ENCODE peak calls at places on chromosomes 2 and 18, in seven cellular contexts. One of them, this sample, is unnamed.
A peak's percentile ranks its signal among the peaks of the same experiment; 100 is the strongest.

GRCh38 chr18:49677762-49678398 is 116.0 kb downstream of the LIPG start:
- DNase-seq in fibroblast of pulmonary artery: no peak
- DNase-seq in fibroblast of mammary gland: no peak
- DNase-seq in A549: no peak
- DNase-seq in BJ: no peak
- DNase-seq in gastrocnemius medialis: no peak
- DNase-seq in heart right ventricle: no peak
- DNase-seq in this sample: no peak

GRCh38 chr18:55534547-55534946 is 53.4 kb downstream of the TCF4 start:
- DNase-seq in fibroblast of pulmonary artery: no peak
- DNase-seq in heart right ventricle: no peak
- DNase-seq in A549: no peak
- DNase-seq in fibroblast of mammary gland: peak; percentile 36
- DNase-seq in gastrocnemius medialis: no peak
- DNase-seq in BJ: no peak
- DNase-seq in this sample: no peak

GRCh38 chr2:39494784-39495251 is 57.7 kb upstream of the MAP4K3 start:
- DNase-seq in fibroblast of mammary gland: peak; percentile 99
- DNase-seq in A549: peak; percentile 89
- DNase-seq in BJ: peak; percentile 96
- DNase-seq in fibroblast of pulmonary artery: peak; percentile 97
- DNase-seq in heart right ventricle: peak; percentile 50
- DNase-seq in gastrocnemius medialis: no peak
- DNase-seq in this sample: no peak

GRCh38 chr18:33755918-33756590 is 178.0 kb downstream of the ASXL3 start:
- DNase-seq in fibroblast of pulmonary artery: peak; percentile 27
- DNase-seq in fibroblast of mammary gland: peak; percentile 97
- DNase-seq in A549: peak; percentile 29
- DNase-seq in BJ: peak; percentile 47
- DNase-seq in heart right ventricle: no peak
- DNase-seq in gastrocnemius medialis: no peak
- DNase-seq in this sample: no peak

GRCh38 chr2:148298201-148298600 is 277.3 kb downstream of the MBD5 start:
- DNase-seq in A549: no peak
- DNase-seq in fibroblast of mammary gland: peak; percentile 41
- DNase-seq in heart right ventricle: no peak
- DNase-seq in fibroblast of pulmonary artery: peak; percentile 41
- DNase-seq in gastrocnemius medialis: no peak
- DNase-seq in BJ: no peak
- DNase-seq in this sample: no peak

GRCh38 chr18:45890606-45891005 is 65.1 kb downstream of the SIGLEC15 start:
- DNase-seq in fibroblast of pulmonary artery: no peak
- DNase-seq in fibroblast of mammary gland: no peak
- DNase-seq in heart right ventricle: peak; percentile 7
- DNase-seq in A549: no peak
- DNase-seq in BJ: no peak
- DNase-seq in gastrocnemius medialis: peak; percentile 4
- DNase-seq in this sample: no peak

GRCh38 chr2:230935132-230935435 is 10.0 kb upstream of the GPR55 start:
- DNase-seq in BJ: no peak
- DNase-seq in heart right ventricle: no peak
- DNase-seq in gastrocnemius medialis: no peak
- DNase-seq in fibroblast of pulmonary artery: no peak
- DNase-seq in A549: no peak
- DNase-seq in fibroblast of mammary gland: no peak
- DNase-seq in this sample: no peak

GRCh38 chr2:242052421-242052820 is 182.9 kb downstream of the RTP5 start:
- DNase-seq in fibroblast of mammary gland: no peak
- DNase-seq in heart right ventricle: no peak
- DNase-seq in A549: no peak
- DNase-seq in gastrocnemius medialis: no peak
- DNase-seq in fibroblast of pulmonary artery: no peak
- DNase-seq in BJ: no peak
- DNase-seq in this sample: no peak

GRCh38 chr2:142794850-142795249 is 82.6 kb upstream of the KYNU start:
- DNase-seq in fibroblast of mammary gland: no peak
- DNase-seq in fibroblast of pulmonary artery: no peak
- DNase-seq in gastrocnemius medialis: no peak
- DNase-seq in heart right ventricle: no peak
- DNase-seq in A549: no peak
- DNase-seq in BJ: no peak
- DNase-seq in this sample: no peak

GRCh38 chr2:236871500-236872001 is 214.1 kb upstream of the COPS8 start:
- DNase-seq in A549: peak; percentile 59
- DNase-seq in BJ: peak; percentile 96
- DNase-seq in gastrocnemius medialis: peak; percentile 41
- DNase-seq in heart right ventricle: peak; percentile 56
- DNase-seq in fibroblast of pulmonary artery: peak; percentile 98
- DNase-seq in fibroblast of mammary gland: peak; percentile 99
- DNase-seq in this sample: no peak

GRCh38 chr2:110866496-110866895 is 134.1 kb downstream of the ACOXL start:
- DNase-seq in fibroblast of pulmonary artery: no peak
- DNase-seq in BJ: no peak
- DNase-seq in fibroblast of mammary gland: no peak
- DNase-seq in A549: no peak
- DNase-seq in gastrocnemius medialis: no peak
- DNase-seq in heart right ventricle: no peak
- DNase-seq in this sample: no peak

GRCh38 chr2:200308421-200309295 is 2.2 kb downstream of the SPATS2L start:
- DNase-seq in gastrocnemius medialis: no peak
- DNase-seq in A549: no peak
- DNase-seq in fibroblast of pulmonary artery: peak; percentile 44
- DNase-seq in BJ: no peak
- DNase-seq in fibroblast of mammary gland: peak; percentile 49
- DNase-seq in heart right ventricle: no peak
- DNase-seq in this sample: no peak

GRCh38 chr2:223311889-223312288 is 259.9 kb downstream of the KCNE4 start:
- DNase-seq in heart right ventricle: no peak
- DNase-seq in gastrocnemius medialis: no peak
- DNase-seq in A549: no peak
- DNase-seq in BJ: no peak
- DNase-seq in fibroblast of pulmonary artery: no peak
- DNase-seq in fibroblast of mammary gland: no peak
- DNase-seq in this sample: no peak

GRCh38 chr2:10835052-10835970 is 22.7 kb upstream of the PDIA6 start:
- DNase-seq in BJ: no peak
- DNase-seq in fibroblast of mammary gland: peak; percentile 33
- DNase-seq in fibroblast of pulmonary artery: peak; percentile 45
- DNase-seq in heart right ventricle: peak; percentile 59
- DNase-seq in gastrocnemius medialis: peak; percentile 10
- DNase-seq in A549: peak; percentile 82
- DNase-seq in this sample: no peak

GRCh38 chr2:140698736-140699135 is 1432.1 kb downstream of the LRP1B start:
- DNase-seq in BJ: no peak
- DNase-seq in fibroblast of mammary gland: no peak
- DNase-seq in fibroblast of pulmonary artery: peak; percentile 44
- DNase-seq in A549: no peak
- DNase-seq in gastrocnemius medialis: no peak
- DNase-seq in heart right ventricle: no peak
- DNase-seq in this sample: no peak

GRCh38 chr2:20227894-20228505 is 3.1 kb upstream of the SDC1 start:
- DNase-seq in A549: no peak
- DNase-seq in fibroblast of mammary gland: no peak
- DNase-seq in heart right ventricle: no peak
- DNase-seq in BJ: no peak
- DNase-seq in fibroblast of pulmonary artery: no peak
- DNase-seq in gastrocnemius medialis: no peak
- DNase-seq in this sample: no peak

GRCh38 chr2:74026674-74027294 is 42.1 kb downstream of the TET3 start:
- DNase-seq in gastrocnemius medialis: no peak
- DNase-seq in fibroblast of mammary gland: no peak
- DNase-seq in BJ: no peak
- DNase-seq in A549: no peak
- DNase-seq in fibroblast of pulmonary artery: no peak
- DNase-seq in heart right ventricle: no peak
- DNase-seq in this sample: no peak

GRCh38 chr2:43011142-43011491 is 215.3 kb downstream of the ZFP36L2 start:
- DNase-seq in heart right ventricle: no peak
- DNase-seq in A549: no peak
- DNase-seq in BJ: no peak
- DNase-seq in fibroblast of mammary gland: no peak
- DNase-seq in gastrocnemius medialis: no peak
- DNase-seq in fibroblast of pulmonary artery: no peak
- DNase-seq in this sample: no peak

GRCh38 chr2:121309323-121309722 is 24.3 kb upstream of the TFCP2L1 start:
- DNase-seq in fibroblast of pulmonary artery: no peak
- DNase-seq in A549: no peak
- DNase-seq in BJ: no peak
- DNase-seq in fibroblast of mammary gland: no peak
- DNase-seq in heart right ventricle: no peak
- DNase-seq in gastrocnemius medialis: no peak
- DNase-seq in this sample: no peak

DNA sequence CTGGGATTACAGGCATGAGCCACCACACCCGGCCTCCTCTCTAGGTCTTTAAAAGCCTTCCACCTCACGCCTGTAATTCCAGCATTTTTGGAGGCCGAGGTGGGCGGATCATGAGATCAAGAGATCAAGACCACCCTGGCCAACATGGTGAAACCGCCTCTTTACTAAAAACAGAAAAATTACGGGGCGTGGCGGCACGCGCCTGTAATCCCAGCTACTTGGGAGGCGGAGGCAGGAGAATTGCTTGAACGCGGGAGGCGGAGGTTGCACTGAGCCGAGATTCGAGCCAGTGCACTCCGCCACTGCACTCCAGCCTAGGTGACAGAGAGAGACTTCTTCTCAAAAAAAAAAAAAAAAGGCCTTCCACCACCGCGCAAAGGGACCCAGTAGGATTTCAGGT is 1.3 kb upstream of the FAM117B start:
- DNase-seq in fibroblast of mammary gland: no peak
- DNase-seq in fibroblast of pulmonary artery: no peak
- DNase-seq in gastrocnemius medialis: no peak
- DNase-seq in BJ: no peak
- DNase-seq in heart right ventricle: no peak
- DNase-seq in A549: no peak
- DNase-seq in this sample: no peak
- H3K4me3 ChIP-seq in fibroblast of mammary gland: no peak overlapping the region
- H3K4me3 ChIP-seq in fibroblast of pulmonary artery: no peak overlapping the region
- H3K4me3 ChIP-seq in gastrocnemius medialis: no peak overlapping the region
- H3K4me3 ChIP-seq in BJ: no peak overlapping the region
- H3K4me3 ChIP-seq in heart right ventricle: no peak overlapping the region
- H3K4me3 ChIP-seq in A549: no peak overlapping the region
- H3K4me3 ChIP-seq in this sample: no peak overlapping the region

DNA sequence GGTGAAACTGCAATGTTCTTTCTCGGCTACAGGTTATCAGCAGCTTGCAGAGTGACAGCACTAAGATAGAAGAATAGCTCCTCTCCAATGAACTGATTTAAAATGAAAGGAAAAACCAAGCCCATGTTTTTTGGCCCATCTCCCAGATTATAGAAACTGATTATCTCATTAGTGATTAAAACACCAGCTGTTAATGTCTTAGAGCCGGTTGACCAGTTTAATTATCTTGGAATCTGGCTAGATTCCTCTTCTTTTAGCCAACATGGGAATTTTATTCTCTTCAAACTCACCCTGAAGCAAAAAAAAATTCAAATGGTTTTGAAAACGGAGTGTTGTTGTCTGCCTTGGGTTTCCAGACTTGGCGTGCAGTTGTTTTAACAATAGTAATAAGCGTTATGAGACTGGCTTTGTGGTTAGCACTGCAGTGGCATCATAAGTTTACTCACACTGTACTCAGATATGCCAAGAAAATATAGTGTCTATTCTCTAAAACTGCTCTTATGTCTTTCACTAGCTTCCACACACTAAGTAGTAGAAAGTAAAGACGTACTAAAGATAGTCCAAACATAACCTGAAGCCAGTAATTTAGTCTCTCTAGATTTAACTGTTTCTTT is 665.3 kb downstream of the STK39 start:
- DNase-seq in gastrocnemius medialis: no peak
- DNase-seq in BJ: no peak
- DNase-seq in fibroblast of mammary gland: peak; percentile 51
- DNase-seq in heart right ventricle: no peak
- DNase-seq in fibroblast of pulmonary artery: no peak
- DNase-seq in A549: no peak
- DNase-seq in this sample: no peak
- H3K4me3 ChIP-seq in gastrocnemius medialis: no peak overlapping the region
- H3K4me3 ChIP-seq in BJ: no peak overlapping the region
- H3K4me3 ChIP-seq in fibroblast of mammary gland: no peak overlapping the region
- H3K4me3 ChIP-seq in heart right ventricle: no peak overlapping the region
- H3K4me3 ChIP-seq in fibroblast of pulmonary artery: no peak overlapping the region
- H3K4me3 ChIP-seq in A549: no peak overlapping the region
- H3K4me3 ChIP-seq in this sample: no peak overlapping the region

DNA sequence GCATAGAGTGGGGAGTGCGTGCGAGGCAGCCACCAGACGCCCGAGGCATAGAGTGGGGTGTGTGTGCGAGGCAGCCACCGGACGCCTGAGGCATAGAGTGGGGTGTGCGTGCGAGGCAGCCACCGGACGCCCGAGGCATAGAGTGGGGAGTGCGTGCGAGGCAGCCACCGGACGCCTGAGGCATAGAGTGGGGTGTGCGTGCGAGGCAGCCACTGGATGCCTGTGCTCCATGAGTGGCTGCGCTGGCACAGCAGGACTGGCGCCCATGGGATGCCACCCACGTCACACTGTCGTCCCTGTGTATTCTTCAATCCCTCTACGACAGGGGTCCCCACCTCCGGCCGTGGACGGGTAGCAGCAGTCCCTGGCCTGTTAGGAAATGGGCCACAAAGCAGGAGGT is 221.9 kb downstream of the HDAC4 start:
- DNase-seq in heart right ventricle: no peak
- DNase-seq in gastrocnemius medialis: no peak
- DNase-seq in fibroblast of pulmonary artery: no peak
- DNase-seq in BJ: no peak
- DNase-seq in fibroblast of mammary gland: no peak
- DNase-seq in A549: no peak
- DNase-seq in this sample: no peak
- H3K4me3 ChIP-seq in heart right ventricle: no peak overlapping the region
- H3K4me3 ChIP-seq in gastrocnemius medialis: no peak overlapping the region
- H3K4me3 ChIP-seq in fibroblast of pulmonary artery: no peak overlapping the region
- H3K4me3 ChIP-seq in BJ: no peak overlapping the region
- H3K4me3 ChIP-seq in fibroblast of mammary gland: no peak overlapping the region
- H3K4me3 ChIP-seq in A549: no peak overlapping the region
- H3K4me3 ChIP-seq in this sample: no peak overlapping the region

DNA sequence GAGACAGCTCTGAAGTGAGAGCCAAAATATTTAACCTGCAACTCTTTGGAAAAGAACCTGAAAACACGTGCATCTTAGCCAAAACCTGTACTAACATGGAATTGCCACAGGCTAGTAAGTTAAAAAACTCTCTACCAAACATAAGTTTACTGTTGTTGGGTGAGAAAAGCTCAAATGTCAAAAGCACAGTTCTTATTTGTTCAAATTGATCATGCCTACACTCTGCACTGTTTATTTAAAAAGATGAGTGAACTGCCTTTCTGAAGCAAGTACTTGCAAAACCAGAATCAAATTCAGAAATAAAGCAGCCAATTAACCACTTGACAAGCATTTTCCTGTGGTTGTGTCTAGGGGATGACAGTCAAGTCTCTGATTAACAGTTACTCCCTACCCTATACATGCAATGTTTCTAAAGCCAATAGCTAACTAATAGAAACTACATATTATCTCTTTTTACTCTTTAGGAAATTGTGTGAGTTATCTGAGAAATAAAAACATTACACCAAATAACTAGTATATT is 5.6 kb downstream of the IKZF2 start:
- DNase-seq in A549: no peak
- DNase-seq in heart right ventricle: no peak
- DNase-seq in fibroblast of mammary gland: no peak
- DNase-seq in fibroblast of pulmonary artery: no peak
- DNase-seq in BJ: no peak
- DNase-seq in gastrocnemius medialis: no peak
- DNase-seq in this sample: no peak
- H3K4me3 ChIP-seq in A549: no peak overlapping the region
- H3K4me3 ChIP-seq in heart right ventricle: no peak overlapping the region
- H3K4me3 ChIP-seq in fibroblast of mammary gland: no peak overlapping the region
- H3K4me3 ChIP-seq in fibroblast of pulmonary artery: no peak overlapping the region
- H3K4me3 ChIP-seq in BJ: no peak overlapping the region
- H3K4me3 ChIP-seq in gastrocnemius medialis: no peak overlapping the region
- H3K4me3 ChIP-seq in this sample: no peak overlapping the region